ENCODE peak calls at places on chromosomes 4 and X, in five cellular contexts. W is glutamatergic neuron, H is substantia nigra, R is retinal pigment epithelial cell, X is LHCN-M2. U is an unnamed sample.

GRCh38 chr4:154528866-154529265 is 21.3 kb downstream of the PLRG1 start:
- DNase-seq in W (no peak), H (no peak), R (no peak), X (no peak), U (no peak)

GRCh38 chrX:45628041-45628440 is 427.4 kb upstream of the DIPK2B start:
- DNase-seq in W (no peak), H (no peak), R (no peak), X (peak), U (no peak)

GRCh38 chrX:2691543-2692220 is 587 bp downstream of the CD99 start:
- DNase-seq in W (no peak), H (no peak), R (no peak), X (peak), U (no peak)

GRCh38 chrX:38166478-38167083 is 54.1 kb downstream of the SRPX start:
- DNase-seq in W (no peak), H (no peak), R (no peak), X (peak), U (no peak)

GRCh38 chr4:186739317-186739716 is 15.7 kb upstream of the FAT1 start:
- DNase-seq in W (no peak), H (no peak), R (no peak), X (no peak), U (no peak)

GRCh38 chr4:62274782-62275181 is 1074.7 kb downstream of the ADGRL3 start:
- DNase-seq in W (no peak), H (no peak), R (no peak), X (no peak), U (no peak)

GRCh38 chr4:107885865-107886264 is 45.5 kb upstream of the CYP2U1 start:
- DNase-seq in W (no peak), H (no peak), R (no peak), X (no peak), U (no peak)

GRCh38 chr4:122010610-122011009 is 58.8 kb upstream of the TRPC3 start:
- DNase-seq in W (no peak), H (no peak), R (no peak), X (peak), U (no peak)

GRCh38 chr4:82431026-82431745 is 796 bp downstream of the ENOPH1 start:
- DNase-seq in W (peak), H (no peak), R (no peak), X (no peak), U (no peak)

GRCh38 chr4:40912455-40913055 is 162.8 kb downstream of the NSUN7 start:
- DNase-seq in W (no peak), H (no peak), R (no peak), X (no peak), U (no peak)